ENCODE peak calls at places on chromosomes 6 and 20, in seven cellular contexts. B, X, K, C, J, Y and V are unnamed samples.

GRCh38 chr6:44001318-44001868 is 125.9 kb downstream of the MRPL14 start:
- DNase-seq in B (peak; percentile 54), X (peak; percentile 25), K (no peak), C (no peak), J (no peak), Y (no peak), V (no peak)

GRCh38 chr6:149078383-149078782 is 239.1 kb upstream of the TAB2 start:
- DNase-seq in K (no peak), X (no peak), C (no peak), B (no peak), J (no peak), Y (no peak), V (no peak)

GRCh38 chr6:82646231-82646615 is 282.6 kb downstream of the TPBG start:
- DNase-seq in J (no peak), C (no peak), X (no peak), B (no peak), K (no peak), Y (no peak), V (no peak)

GRCh38 chr6:73803562-73804221 is 107.7 kb downstream of the CD109 start:
- DNase-seq in B (peak; percentile 32), C (no peak), Y (peak; percentile 25), J (no peak), X (no peak), K (peak; percentile 10), V (no peak)

GRCh38 chr6:140385686-140386085 is 1011.2 kb upstream of the CITED2 start:
- DNase-seq in C (no peak), Y (no peak), B (no peak), J (no peak), K (no peak), X (no peak), V (no peak)

GRCh38 chr6:166786704-166787293 is 159.7 kb upstream of the RPS6KA2 start:
- DNase-seq in Y (peak; percentile 31), B (peak; percentile 62), K (no peak), C (no peak), X (no peak), J (peak; percentile 51), V (no peak)

GRCh38 chr6:146364816-146365594 is 178.6 kb upstream of the RAB32 start:
- DNase-seq in C (no peak), B (no peak), Y (no peak), K (no peak), J (no peak), X (no peak), V (no peak)

GRCh38 chr20:9218412-9219001 is 149.6 kb downstream of the PLCB4 start:
- DNase-seq in K (no peak), B (no peak), X (no peak), C (no peak), Y (no peak), J (no peak), V (no peak)

GRCh38 chr6:41072836-41073202 is at the start of gene NFYA:
- DNase-seq in K (no peak), X (peak; percentile 99), Y (no peak), J (no peak), B (no peak), C (no peak), V (peak; percentile 100)

GRCh38 chr20:4711511-4711910 is 10.2 kb upstream of the PRND start:
- DNase-seq in X (no peak), J (no peak), K (no peak), Y (no peak), C (no peak), B (no peak), V (no peak)

GRCh38 chr6:158048589-158048988 is 66.9 kb downstream of the SYNJ2 start:
- DNase-seq in B (no peak), Y (no peak), C (no peak), X (no peak), J (no peak), K (no peak), V (no peak)

GRCh38 chr6:47437592-47437991 is 40.0 kb upstream of the CD2AP start:
- DNase-seq in X (no peak), C (no peak), Y (no peak), K (no peak), B (no peak), J (no peak), V (no peak)

GRCh38 chr6:134211297-134211696 is 106.6 kb downstream of the SGK1 start:
- DNase-seq in C (no peak), B (no peak), Y (no peak), J (no peak), K (no peak), X (no peak), V (no peak)

GRCh38 chr6:6436946-6437345 is 116.5 kb upstream of the F13A1 start:
- DNase-seq in C (no peak), B (no peak), K (no peak), Y (no peak), X (no peak), J (no peak), V (no peak)

GRCh38 chr20:25356294-25356933 is 34.2 kb downstream of the ABHD12 start:
- DNase-seq in Y (no peak), X (peak; percentile 70), B (no peak), C (no peak), J (no peak), K (no peak), V (no peak)

GRCh38 chr20:25364879-25365699 is 25.5 kb downstream of the ABHD12 start:
- DNase-seq in B (no peak), K (no peak), J (no peak), C (no peak), Y (no peak), X (peak; percentile 60), V (no peak)

GRCh38 chr20:25364180-25364788 is 26.4 kb downstream of the ABHD12 start:
- DNase-seq in K (no peak), X (no peak), B (no peak), J (no peak), C (no peak), Y (no peak), V (no peak)

GRCh38 chr20:25361287-25361683 is 29.4 kb downstream of the ABHD12 start:
- DNase-seq in K (no peak), B (no peak), X (no peak), J (no peak), Y (no peak), C (no peak), V (no peak)

DNA sequence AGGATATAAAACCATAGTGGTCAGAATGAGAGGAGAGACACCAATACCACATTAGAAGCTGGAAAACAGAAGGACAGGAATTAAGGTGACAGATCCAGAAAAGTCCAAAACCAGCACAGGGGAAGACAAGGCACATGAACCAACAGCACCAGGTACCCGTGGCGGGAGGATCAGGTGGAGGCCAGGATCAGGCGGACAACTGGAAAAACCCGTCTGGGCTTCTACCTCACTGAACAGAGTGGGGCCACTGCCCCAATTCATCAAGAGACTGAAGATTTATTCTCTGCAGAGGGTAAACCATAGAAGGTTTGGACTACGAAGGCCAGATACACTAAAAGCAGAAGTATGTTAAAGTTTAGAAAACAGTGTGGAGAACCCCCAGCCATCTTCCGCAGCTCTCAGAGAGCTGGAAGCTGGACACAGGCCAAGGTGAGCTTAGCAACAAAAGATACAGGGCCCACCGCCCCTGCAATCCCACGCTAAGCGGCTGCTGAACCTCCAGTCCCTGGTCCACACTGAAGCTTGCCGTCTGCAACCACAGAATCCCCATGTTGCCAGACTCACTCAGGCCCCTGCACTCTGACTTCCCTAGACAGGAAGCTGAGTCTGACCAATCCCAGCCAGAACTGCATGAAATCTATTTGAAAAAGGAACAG is 29.9 kb downstream of the ABHD12 start:
- DNase-seq in K (no peak), B (no peak), J (peak; percentile 68), Y (no peak), C (no peak), X (no peak), V (no peak)
- TF ChIP-seq POLR2A in K (no peak), B (no peak), J (no peak), Y (no peak), C (no peak), X (no peak), V (no peak)

DNA sequence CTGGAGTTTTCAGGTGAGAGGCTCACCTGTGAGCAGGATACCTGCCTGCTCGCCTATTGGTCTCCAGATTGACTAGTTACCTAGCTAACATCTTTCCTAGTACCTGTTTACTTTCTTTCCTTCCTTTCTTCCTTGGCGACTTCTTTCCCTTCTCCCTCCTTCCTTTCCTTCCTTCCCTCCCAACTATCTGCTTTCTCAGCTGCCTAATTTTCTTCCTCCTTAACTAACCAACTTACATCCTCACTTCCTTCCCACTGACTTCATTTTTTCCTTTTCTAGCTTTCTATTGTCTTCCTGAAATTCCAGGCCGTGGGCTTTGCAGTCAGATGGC is 285 bp downstream of the SGK2 start:
- DNase-seq in C (no peak), J (no peak), Y (no peak), X (no peak), B (no peak), K (no peak), V (no peak)
- TF ChIP-seq CTCF in C (no peak), J (no peak), Y (no peak), X (no peak), B (no peak), K (no peak), V (no peak)

GRCh38 chr6:128882991-128883571 is at the start of gene LAMA2:
- DNase-seq in X (peak; percentile 34), K (peak; percentile 90), Y (no peak), C (peak; percentile 59), J (peak; percentile 37), B (no peak), V (peak; percentile 60)
- TF ChIP-seq POLR2A in X (no peak), K (peak; percentile 97), Y (no peak), C (no peak), J (no peak), B (no peak), V (no peak)

GRCh38 chr20:33337531-33338165 is 54.6 kb downstream of the BPIFB1 start:
- DNase-seq in Y (no peak), J (no peak), K (no peak), X (no peak), B (no peak), C (no peak), V (no peak)
- TF ChIP-seq CTCF in Y (no peak), J (no peak), K (no peak), X (no peak), B (no peak), C (no peak), V (no peak)

GRCh38 chr6:31265926-31266325 is 6.0 kb downstream of the HLA-C start:
- DNase-seq in B (no peak), K (no peak), J (no peak), Y (no peak), X (no peak), C (no peak), V (no peak)
- TF ChIP-seq POLR2A in B (no peak), K (no peak), J (no peak), Y (no peak), X (no peak), C (no peak), V (no peak)

DNA sequence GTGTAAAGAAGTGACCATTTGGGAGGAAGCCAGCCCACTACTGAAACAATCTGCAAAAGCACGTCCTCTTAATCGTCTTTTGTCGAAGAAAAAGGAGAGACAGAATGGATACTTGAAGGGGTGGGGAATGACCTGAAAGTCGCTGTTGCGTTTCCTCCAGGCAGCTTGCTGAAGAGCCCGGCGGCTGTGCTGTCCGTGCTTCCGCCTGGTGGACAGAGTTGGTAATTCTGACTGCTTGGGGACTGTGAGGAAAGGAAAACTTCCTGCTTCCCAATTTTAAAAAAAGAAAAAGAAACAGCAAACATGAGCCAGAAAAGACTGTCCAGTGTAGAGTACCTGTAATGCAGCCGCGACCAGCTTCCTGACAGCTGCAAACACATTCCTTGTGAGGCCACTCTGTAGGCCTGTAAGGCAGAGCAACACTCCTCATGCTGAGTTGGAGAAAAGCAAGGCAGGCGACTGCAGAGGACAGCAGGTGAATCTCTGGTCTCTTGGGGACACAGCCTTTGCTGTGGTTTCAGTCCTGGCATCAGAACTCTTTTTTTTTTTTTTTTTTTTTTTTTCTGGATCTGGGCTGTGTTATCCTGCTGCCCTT is 251.1 kb upstream of the TBX18 start:
- DNase-seq in K (peak; percentile 30), C (peak; percentile 64), Y (peak; percentile 31), X (peak; percentile 25), B (peak; percentile 63), J (no peak), V (no peak)
- TF ChIP-seq CTCF in K (peak; percentile 71), C (peak; percentile 66), Y (peak; percentile 52), X (peak; percentile 60), B (peak; percentile 74), J (no peak), V (no peak)